ENCODE peak calls at places on chromosomes 7 and 10, in nine cellular contexts. J is right cardiac atrium; W is CD8-positive, alpha-beta memory T cell; E is CD8-positive, alpha-beta T cell; X is aorta; M is suprapubic skin; U is naive thymus-derived CD4-positive, alpha-beta T cell; T is PC-3; B is psoas muscle. Z is an unnamed sample. For H3K4me1, the result is how much of the 10 kb centered on the place peaks cover.

GRCh38 chr7:142636751-142637150 is 112.5 kb upstream of the PRSS1 start:
- DNase-seq in J (no peak), T (no peak), B (no peak), M (no peak), X (no peak), W (no peak), U (peak), E (peak), Z (no peak)

GRCh38 chr10:48818861-48819490 is 120.7 kb downstream of the LRRC18 start:
- DNase-seq in X (no peak), U (no peak), W (no peak), E (no peak), T (no peak), M (no peak), J (no peak), B (no peak), Z (no peak)

GRCh38 chr7:137934176-137934826 is 67.6 kb downstream of the CREB3L2 start:
- DNase-seq in W (no peak), E (no peak), J (no peak), B (no peak), M (no peak), T (no peak), X (no peak), U (no peak), Z (no peak)

GRCh38 chr10:118669020-118669766 is 73.7 kb upstream of the PRLHR start:
- DNase-seq in E (no peak), X (no peak), T (no peak), M (no peak), W (no peak), U (peak), B (no peak), J (peak), Z (no peak)

GRCh38 chr7:42745357-42746022 is 166.4 kb downstream of the C7orf25 start:
- DNase-seq in W (no peak), E (no peak), B (peak), J (peak), U (no peak), X (no peak), M (no peak), T (peak), Z (no peak)

GRCh38 chr7:149867762-149868637 is 5.8 kb upstream of the ATP6V0E2 start:
- DNase-seq in B (no peak), T (no peak), X (no peak), J (no peak), M (no peak), E (no peak), U (no peak), W (no peak), Z (no peak)

GRCh38 chr7:2924866-2925840 is 81.0 kb upstream of the GNA12 start:
- DNase-seq in T (no peak), W (no peak), X (peak), E (no peak), M (peak), B (no peak), U (no peak), J (no peak), Z (no peak)

GRCh38 chr7:143320620-143321019 is 4.7 kb downstream of the CLCN1 start:
- DNase-seq in W (no peak), J (no peak), T (peak), E (no peak), M (no peak), U (no peak), B (no peak), X (no peak), Z (peak)

GRCh38 chr10:49558194-49558593 is 19.3 kb upstream of the ERCC6 start:
- DNase-seq in B (no peak), X (no peak), E (no peak), M (no peak), J (no peak), T (no peak), U (no peak), W (no peak), Z (no peak)

GRCh38 chr7:103995554-103995953 is 6.1 kb upstream of the RELN start:
- DNase-seq in X (no peak), W (no peak), B (no peak), U (no peak), E (no peak), J (no peak), T (no peak), M (no peak), Z (no peak)

DNA sequence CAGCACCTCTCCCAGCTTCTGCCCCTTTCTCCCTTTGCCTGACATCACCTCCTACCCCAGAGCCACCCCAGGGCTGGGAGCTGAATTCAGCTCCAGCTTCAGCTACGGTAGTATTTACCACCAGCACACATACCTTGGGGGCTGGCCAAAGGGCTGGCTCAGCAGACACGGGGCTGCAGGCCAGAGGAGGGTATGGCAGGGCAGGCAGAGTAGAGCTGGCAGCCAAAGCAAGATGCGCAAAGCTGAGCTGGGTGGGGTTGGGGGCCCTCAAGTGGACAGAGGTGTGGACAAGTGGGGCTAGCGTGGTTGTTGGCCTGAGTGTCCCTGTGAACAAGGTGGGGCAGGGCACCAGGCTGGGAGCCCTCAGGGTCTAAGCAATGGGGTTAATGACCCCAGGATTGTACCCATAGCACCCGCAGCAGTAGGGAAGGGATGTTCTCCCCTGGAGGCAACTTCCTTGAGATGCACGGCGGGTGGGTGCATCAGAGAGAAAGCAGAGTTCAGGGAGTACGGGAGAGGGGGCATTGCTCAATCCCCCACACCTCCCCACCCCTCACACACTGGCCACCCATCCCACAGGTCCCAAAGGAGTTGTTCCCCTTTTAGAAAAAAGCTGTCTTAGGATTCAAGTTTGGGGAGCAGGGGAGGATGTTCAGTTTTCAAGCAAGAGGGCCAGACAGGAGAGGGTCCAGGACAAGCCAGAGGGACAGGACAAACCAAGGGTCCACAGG is 8.0 kb downstream of the VSIR start:
- DNase-seq in B (no peak), J (peak), W (no peak), M (no peak), T (peak), U (no peak), X (peak), E (no peak), Z (peak)
- H3K4me1 ChIP-seq in B (half or more), J (under half), W (half or more), M (half or more), T (under half), U (half or more), X (under half), E (half or more), Z (half or more)

GRCh38 chr10:17386021-17386420 is 68.4 kb downstream of the ST8SIA6 start:
- DNase-seq in B (no peak), J (peak), M (no peak), X (no peak), E (no peak), W (no peak), U (no peak), T (no peak), Z (no peak)

GRCh38 chr10:17385066-17385465 is 69.3 kb downstream of the ST8SIA6 start:
- DNase-seq in J (no peak), M (no peak), U (no peak), W (no peak), E (no peak), X (no peak), T (no peak), B (no peak), Z (no peak)

GRCh38 chr10:17383801-17384445 is 70.5 kb downstream of the ST8SIA6 start:
- DNase-seq in M (no peak), X (no peak), W (no peak), E (no peak), T (no peak), B (no peak), J (no peak), U (no peak), Z (no peak)

GRCh38 chr10:17386616-17387075 is 67.7 kb downstream of the ST8SIA6 start:
- DNase-seq in U (no peak), E (no peak), T (no peak), J (peak), B (no peak), X (no peak), M (no peak), W (no peak), Z (no peak)

GRCh38 chr10:17387861-17388503 is 66.4 kb downstream of the ST8SIA6 start:
- DNase-seq in U (no peak), M (no peak), J (no peak), X (no peak), E (no peak), B (no peak), W (no peak), T (peak), Z (peak)
- H3K4me1 ChIP-seq in U (under half), M (under half), J (under half), X (under half), E (under half), B (under half), W (under half), T (under half), Z (under half)

DNA sequence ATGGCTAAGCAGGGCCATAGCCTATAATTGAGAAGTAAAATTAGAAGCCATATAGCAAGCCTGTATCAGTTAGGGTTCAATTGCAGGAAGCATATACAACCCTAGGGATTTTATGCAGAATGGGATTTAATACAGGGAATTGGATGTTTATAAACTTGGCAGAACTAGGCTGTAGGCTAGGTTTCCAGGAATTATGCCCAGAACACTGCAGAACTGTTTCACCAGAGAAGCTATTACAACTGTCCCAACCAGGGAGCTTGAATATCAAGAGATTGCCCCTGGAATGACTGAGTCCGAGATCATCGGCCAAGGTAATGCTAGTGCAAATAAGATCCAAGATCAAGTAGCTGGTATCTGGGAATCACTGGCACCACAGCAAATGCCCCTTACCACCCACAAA is 64.0 kb downstream of the PRR15 start:
- DNase-seq in X (no peak), W (no peak), T (peak), M (no peak), J (no peak), B (no peak), E (no peak), U (no peak), Z (no peak)
- H3K4me1 ChIP-seq in X (under half), W (under half), T (under half), M (under half), J (under half), B (under half), E (under half), U (under half), Z (under half)

DNA sequence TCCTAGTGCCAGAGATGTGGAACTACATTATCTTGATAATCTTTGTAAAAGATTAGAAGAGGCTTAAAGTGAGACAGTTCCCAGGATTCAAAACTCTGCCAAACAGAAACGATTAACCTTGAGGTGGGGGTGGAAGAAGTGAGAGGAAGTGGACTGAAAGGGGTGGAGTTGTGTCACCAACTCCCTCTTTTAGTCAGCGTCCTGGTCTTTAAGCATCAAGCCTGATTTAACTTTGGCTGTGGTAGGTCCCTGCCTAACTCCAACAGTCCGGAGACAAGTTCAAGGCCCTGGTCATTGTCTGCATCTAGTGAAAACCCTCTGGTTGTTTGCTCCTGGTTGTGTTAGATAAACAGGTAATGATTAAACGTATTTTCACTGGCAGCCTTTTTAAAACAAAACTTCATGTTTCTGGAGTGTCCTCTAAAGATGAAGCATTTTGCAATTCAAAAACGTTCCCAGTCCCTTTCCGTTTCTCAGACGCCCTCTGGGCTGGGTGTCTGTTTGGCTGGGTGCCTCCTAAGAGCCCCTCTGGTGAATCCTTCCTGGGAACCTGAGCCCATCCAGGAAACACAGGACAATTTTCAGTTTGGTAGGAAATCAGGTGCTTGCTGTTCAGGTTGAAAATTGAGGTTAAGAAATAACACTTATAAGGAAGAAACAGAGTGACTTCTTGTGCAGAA is 76.5 kb downstream of the CHN2 start:
- DNase-seq in U (no peak), W (no peak), B (no peak), J (no peak), X (no peak), E (no peak), M (no peak), T (peak), Z (no peak)
- H3K4me1 ChIP-seq in U (under half), W (under half), B (under half), J (under half), X (under half), E (under half), M (under half), T (under half), Z (under half)

DNA sequence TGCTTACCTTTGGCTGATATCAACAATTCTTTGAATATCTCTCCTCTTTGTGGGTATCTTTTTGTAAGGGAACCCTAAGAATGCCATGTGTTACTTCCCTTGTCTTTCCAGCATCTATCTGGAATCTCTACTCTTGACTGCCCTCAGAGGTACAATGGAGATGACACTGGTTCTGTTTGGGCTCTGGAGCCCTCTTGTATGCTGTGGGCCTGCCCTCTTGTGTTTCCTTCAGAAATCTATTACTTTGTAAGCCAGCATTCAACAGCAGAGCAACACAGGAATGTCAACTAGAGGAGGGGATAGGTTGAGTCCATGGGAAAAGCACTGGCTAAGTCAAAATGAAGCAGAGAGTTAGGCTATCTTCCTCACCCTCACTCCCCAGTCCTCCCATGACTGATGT is 142.3 kb downstream of the XPNPEP1 start:
- DNase-seq in X (no peak), U (no peak), B (no peak), T (no peak), M (no peak), J (no peak), E (no peak), W (no peak), Z (no peak)
- H3K4me1 ChIP-seq in X (under half), U (under half), B (under half), T (under half), M (under half), J (under half), E (under half), W (under half), Z (under half)

GRCh38 chr7:19339512-19339911 is 194.3 kb upstream of the FERD3L start:
- DNase-seq in X (no peak), U (no peak), M (no peak), J (no peak), T (no peak), E (no peak), W (no peak), B (no peak), Z (no peak)

DNA sequence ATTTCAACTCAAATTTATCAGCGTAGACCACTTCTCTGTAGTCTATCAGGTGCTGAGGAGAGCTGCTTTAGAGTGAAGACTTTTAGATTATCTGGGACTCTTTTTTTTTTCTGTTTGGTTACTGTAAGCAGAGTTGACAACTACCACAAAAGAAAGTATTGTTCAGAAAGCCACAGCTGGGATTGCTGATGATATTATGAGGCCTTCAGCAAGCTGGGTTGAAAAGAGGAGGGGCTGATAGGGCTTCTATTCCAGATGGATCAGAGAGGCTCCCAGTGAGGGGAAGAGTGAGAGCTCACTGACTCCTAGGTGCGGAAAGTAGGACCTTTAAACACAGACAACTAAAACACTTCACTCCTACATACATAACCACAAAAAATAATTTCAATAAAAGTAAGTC is 188.5 kb upstream of the FERD3L start:
- DNase-seq in W (no peak), U (no peak), M (no peak), B (no peak), J (no peak), T (no peak), E (no peak), X (no peak), Z (no peak)
- H3K4me1 ChIP-seq in W (under half), U (under half), M (under half), B (under half), J (under half), T (under half), E (under half), X (under half), Z (under half)

GRCh38 chr7:133746305-133746704 is 380.8 kb upstream of the LRGUK start:
- DNase-seq in X (no peak), W (no peak), U (no peak), M (no peak), B (no peak), J (no peak), T (no peak), E (no peak), Z (no peak)
- H3K4me1 ChIP-seq in X (under half), W (under half), U (under half), M (under half), B (under half), J (under half), T (under half), E (under half), Z (under half)

DNA sequence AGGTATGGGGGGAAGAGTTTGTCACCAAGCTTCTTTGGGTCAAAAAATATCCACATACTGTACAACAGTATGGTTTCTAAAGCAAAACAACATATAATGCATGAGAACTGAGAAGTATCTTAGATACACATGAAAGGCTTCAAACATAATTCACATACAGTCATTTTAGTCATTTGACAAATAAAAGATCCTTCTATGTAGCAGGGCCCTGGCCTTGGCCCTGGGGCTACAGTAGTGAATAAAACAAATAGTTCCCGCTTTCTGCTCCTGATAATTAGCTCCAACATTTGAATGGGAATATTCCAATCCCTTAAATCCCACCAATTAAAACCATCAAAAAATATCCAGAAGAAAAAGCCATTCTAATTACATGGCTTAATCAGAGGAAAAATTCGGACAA is 51.3 kb downstream of the MALSU1 start:
- DNase-seq in U (no peak), B (no peak), E (no peak), T (peak), X (no peak), M (no peak), J (no peak), W (no peak), Z (no peak)
- H3K4me1 ChIP-seq in U (under half), B (under half), E (under half), T (half or more), X (under half), M (under half), J (under half), W (under half), Z (half or more)

Z was measured in PC-9.